ENCODE peak calls at places on chromosomes 11 and 22, in eight cellular contexts. H, E, X, C, B, W, I and D are unnamed samples. For H3K4me1, the result is how much of the 10 kb centered on the place peaks cover.

GRCh38 chr22:23063539-23064380 is 6.6 kb upstream of the GNAZ start:
- DNase-seq in H (no peak), B (peak), C (no peak), I (peak), X (no peak), W (peak), E (peak), D (no peak)

GRCh38 chr22:37930270-37930951 is 23.0 kb downstream of the C22orf23 start:
- DNase-seq in I (no peak), W (no peak), C (no peak), E (peak), X (peak), B (peak), H (no peak), D (no peak)

GRCh38 chr22:43185860-43186261 is 1.1 kb downstream of the TTLL12 start:
- DNase-seq in W (peak), H (no peak), C (peak), B (peak), X (peak), I (peak), E (peak), D (peak)

GRCh38 chr22:20511578-20512259 is 4.3 kb downstream of the MED15 start:
- DNase-seq in I (no peak), H (no peak), C (no peak), E (no peak), X (no peak), B (no peak), W (no peak), D (no peak)

GRCh38 chr11:120125509-120125908 is 12.4 kb downstream of the TRIM29 start:
- DNase-seq in I (no peak), W (no peak), C (no peak), E (no peak), X (no peak), B (no peak), H (no peak), D (no peak)

GRCh38 chr11:129726179-129726578 is 89.5 kb upstream of the TMEM45B start:
- DNase-seq in X (no peak), E (peak), I (no peak), C (no peak), H (no peak), B (no peak), W (no peak), D (no peak)

GRCh38 chr11:128927108-128927461 is 15.6 kb downstream of the TP53AIP1 start:
- DNase-seq in X (no peak), I (no peak), C (no peak), H (no peak), E (no peak), B (no peak), W (no peak), D (no peak)

GRCh38 chr11:34250732-34251639 is 106.8 kb downstream of the ABTB2 start:
- DNase-seq in X (peak), E (peak), I (peak), B (no peak), H (no peak), W (peak), C (peak), D (peak)

GRCh38 chr22:35552186-35552842 is 11.7 kb downstream of the RASD2 start:
- DNase-seq in X (peak), C (no peak), I (no peak), B (peak), H (no peak), E (peak), W (no peak), D (no peak)

GRCh38 chr22:39634530-39635399 is 64.2 kb downstream of the CACNA1I start:
- DNase-seq in I (no peak), C (no peak), B (no peak), X (peak), E (peak), H (no peak), W (no peak), D (no peak)

GRCh38 chr11:133821776-133822175 is 23.5 kb downstream of the SPATA19 start:
- DNase-seq in X (peak), W (peak), I (no peak), H (no peak), B (peak), E (peak), C (no peak), D (no peak)

GRCh38 chr22:30086496-30086895 is 6.2 kb downstream of the HORMAD2 start:
- DNase-seq in B (no peak), E (no peak), X (no peak), I (no peak), C (no peak), H (no peak), W (no peak), D (no peak)

GRCh38 chr11:95512682-95513081 is 276.9 kb downstream of the FAM76B start:
- DNase-seq in E (no peak), C (peak), I (peak), H (no peak), B (peak), W (peak), X (peak), D (peak)

GRCh38 chr11:1303973-1304372 is 5.5 kb downstream of the TOLLIP start:
- DNase-seq in X (peak), E (peak), H (peak), C (no peak), B (peak), W (no peak), I (peak), D (no peak)

GRCh38 chr11:4626207-4627105 is 10.8 kb upstream of the OR51D1 start:
- DNase-seq in B (peak), E (peak), X (peak), C (no peak), I (no peak), H (no peak), W (peak), D (no peak)

GRCh38 chr11:23311986-23312940 is 452.0 kb upstream of the CCDC179 start:
- DNase-seq in X (no peak), E (no peak), C (no peak), I (no peak), W (no peak), B (no peak), H (no peak), D (no peak)

GRCh38 chr11:1165256-1166041 is 7.7 kb downstream of the MUC5AC start:
- DNase-seq in B (no peak), X (no peak), I (peak), C (peak), W (no peak), E (peak), H (peak), D (no peak)

GRCh38 chr22:35633520-35633919 is 14.7 kb upstream of the APOL6 start:
- DNase-seq in B (no peak), I (peak), W (no peak), X (no peak), H (no peak), C (no peak), E (no peak), D (no peak)

GRCh38 chr22:33656808-33657628 is 263.3 kb downstream of the LARGE1 start:
- DNase-seq in I (no peak), W (no peak), B (no peak), X (peak), H (no peak), C (no peak), E (no peak), D (no peak)

GRCh38 chr11:133983660-133984316 is 27.0 kb upstream of the IGSF9B start:
- DNase-seq in W (no peak), E (no peak), X (no peak), B (no peak), C (no peak), I (no peak), H (peak), D (no peak)

GRCh38 chr22:46857142-46857825 is 94.8 kb downstream of the TBC1D22A start:
- DNase-seq in C (no peak), X (no peak), H (no peak), B (no peak), W (no peak), I (no peak), E (peak), D (no peak)

GRCh38 chr11:77421041-77421723 is 52.7 kb downstream of the PAK1 start:
- DNase-seq in E (no peak), B (no peak), H (no peak), I (no peak), X (no peak), W (no peak), C (no peak), D (no peak)
- H3K4me1 ChIP-seq in E (under half), B (under half), H (under half), I (under half), X (under half), W (under half), C (under half), D (under half)

GRCh38 chr11:77044886-77045285 is 10.7 kb downstream of the B3GNT6 start:
- DNase-seq in B (no peak), X (no peak), W (no peak), I (no peak), E (no peak), C (no peak), H (no peak), D (no peak)

GRCh38 chr11:77046060-77046501 is 11.9 kb downstream of the B3GNT6 start:
- DNase-seq in I (no peak), E (peak), W (no peak), C (no peak), X (peak), H (peak), B (peak), D (no peak)

GRCh38 chr11:77049081-77049480 is 14.9 kb downstream of the B3GNT6 start:
- DNase-seq in E (no peak), X (no peak), I (no peak), W (no peak), B (no peak), H (no peak), C (no peak), D (no peak)

GRCh38 chr11:77044356-77044755 is 10.2 kb downstream of the B3GNT6 start:
- DNase-seq in H (no peak), I (no peak), W (no peak), B (no peak), E (no peak), C (no peak), X (no peak), D (no peak)

GRCh38 chr11:77047007-77047927 is 13.1 kb downstream of the B3GNT6 start:
- DNase-seq in E (peak), I (peak), C (peak), X (peak), B (peak), W (peak), H (no peak), D (peak)
- TF ChIP-seq CTCF in E (peak), I (peak), C (peak), X (peak), B (peak), W (peak), H (peak), D (peak)

GRCh38 chr11:73159297-73159696 is 17.2 kb upstream of the FCHSD2 start:
- DNase-seq in I (peak), W (no peak), C (no peak), X (no peak), B (no peak), E (peak), H (no peak), D (no peak)
- H3K4me1 ChIP-seq in I (under half), W (under half), C (under half), X (under half), B (under half), E (under half), H (under half), D (under half)

GRCh38 chr11:59794417-59794816 is 16.2 kb downstream of the MRPL16 start:
- DNase-seq in C (no peak), W (no peak), B (no peak), X (no peak), H (no peak), E (no peak), I (no peak), D (no peak)

GRCh38 chr11:59787255-59787588 is 23.4 kb downstream of the MRPL16 start:
- DNase-seq in C (no peak), X (no peak), B (no peak), H (no peak), W (no peak), I (no peak), E (no peak), D (no peak)

GRCh38 chr11:59791639-59792038 is 18.9 kb downstream of the MRPL16 start:
- DNase-seq in E (no peak), B (no peak), H (no peak), C (no peak), I (no peak), X (no peak), W (no peak), D (no peak)

GRCh38 chr11:59787816-59788215 is 22.8 kb downstream of the MRPL16 start:
- DNase-seq in H (no peak), I (no peak), E (no peak), W (no peak), C (no peak), B (no peak), X (no peak), D (no peak)

GRCh38 chr11:59792507-59792906 is 18.1 kb downstream of the MRPL16 start:
- DNase-seq in X (no peak), I (no peak), E (no peak), C (no peak), H (no peak), W (no peak), B (no peak), D (no peak)
- TF ChIP-seq CTCF in X (no peak), I (no peak), E (no peak), C (no peak), H (no peak), W (no peak), B (no peak), D (no peak)

GRCh38 chr11:20033806-20034205 is 126.5 kb downstream of the DBX1 start:
- DNase-seq in I (no peak), C (no peak), X (no peak), B (no peak), H (no peak), E (no peak), W (no peak), D (no peak)

GRCh38 chr11:20035701-20036601 is 124.3 kb downstream of the DBX1 start:
- DNase-seq in W (no peak), E (no peak), I (no peak), C (no peak), X (peak), H (no peak), B (no peak), D (no peak)

GRCh38 chr11:20036625-20037335 is 123.5 kb downstream of the DBX1 start:
- DNase-seq in E (no peak), H (no peak), I (no peak), W (no peak), X (no peak), C (no peak), B (no peak), D (no peak)

GRCh38 chr11:20035375-20035700 is 124.9 kb downstream of the DBX1 start:
- DNase-seq in E (no peak), X (no peak), W (no peak), H (no peak), B (no peak), I (no peak), C (no peak), D (no peak)

GRCh38 chr11:20034941-20035340 is 125.3 kb downstream of the DBX1 start:
- DNase-seq in B (no peak), I (no peak), C (no peak), W (no peak), H (no peak), X (no peak), E (no peak), D (no peak)
- H3K4me1 ChIP-seq in B (under half), I (under half), C (under half), W (under half), H (under half), X (under half), E (under half), D (under half)

DNA sequence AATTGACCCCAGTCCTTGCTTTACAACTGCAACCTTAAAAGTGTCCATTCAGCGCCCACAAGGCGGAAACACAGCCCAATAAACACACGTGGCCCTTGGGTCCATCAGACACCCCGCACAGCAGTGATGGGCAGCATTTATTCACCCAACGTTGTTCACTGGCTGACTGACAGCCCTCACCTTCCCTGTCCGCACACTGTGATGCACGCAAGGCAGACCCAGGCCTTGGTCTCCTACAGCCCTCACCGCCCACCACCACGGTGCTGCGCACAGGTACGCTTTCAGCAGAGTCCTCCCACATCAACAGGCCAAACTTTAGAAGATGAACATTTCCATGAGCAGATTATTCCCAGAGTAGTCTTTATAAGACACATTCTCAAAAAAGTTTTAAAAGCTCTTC is 20.7 kb upstream of the PHLDA2 start:
- DNase-seq in C (no peak), B (no peak), W (no peak), X (no peak), I (no peak), H (no peak), E (peak), D (no peak)
- TF ChIP-seq CTCF in C (no peak), B (no peak), W (no peak), X (no peak), I (no peak), H (no peak), E (no peak), D (no peak)

GRCh38 chr11:58577441-58578135 is 1.3 kb upstream of the ZFP91 start:
- DNase-seq in W (peak), C (peak), I (no peak), X (peak), H (no peak), B (peak), E (no peak), D (peak)

GRCh38 chr11:58578635-58579191 is at the start of gene ZFP91:
- DNase-seq in H (peak), C (peak), E (peak), I (peak), X (peak), W (peak), B (peak), D (peak)

GRCh38 chr11:58576792-58577440 is 1.3 kb upstream of the LPXN start:
- DNase-seq in I (no peak), H (no peak), C (no peak), E (no peak), W (no peak), X (no peak), B (no peak), D (no peak)

GRCh38 chr11:58579192-58580129 is 598 bp downstream of the ZFP91 start:
- DNase-seq in W (peak), I (peak), E (peak), H (peak), C (peak), X (peak), B (peak), D (peak)

DNA sequence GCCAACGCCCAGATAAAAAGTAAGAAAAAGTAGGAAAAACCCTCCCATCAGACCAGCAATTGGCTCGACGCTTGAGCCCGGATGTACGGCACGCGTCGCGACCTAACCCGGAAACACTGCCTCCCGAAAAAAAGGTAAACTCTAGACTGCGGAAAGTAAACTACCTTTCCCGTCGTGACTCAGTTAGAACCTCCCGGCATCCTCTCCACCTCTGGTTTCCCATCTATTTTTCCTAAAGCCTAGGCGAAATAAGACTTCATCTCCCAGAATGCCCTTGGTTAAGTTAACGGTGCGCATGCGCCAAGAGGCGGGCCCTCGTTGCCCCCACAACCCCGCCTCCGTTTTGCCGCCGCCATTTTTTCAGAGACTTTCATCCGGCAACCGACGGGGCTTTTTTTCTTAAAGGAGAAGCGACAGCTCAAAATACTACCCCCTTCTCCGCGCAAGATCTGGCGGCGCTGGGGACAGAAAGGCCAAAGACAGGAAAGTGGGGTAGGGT is 678 bp upstream of the ZFP91 start:
- DNase-seq in I (peak), C (peak), H (peak), W (peak), E (peak), B (peak), X (peak), D (peak)
- H3K4me1 ChIP-seq in I (under half), C (half or more), H (half or more), W (under half), E (under half), B (under half), X (under half), D (under half)

GRCh38 chr11:127017482-127017881 is 16.9 kb upstream of the KIRREL3 start:
- DNase-seq in H (no peak), W (no peak), I (no peak), E (peak), X (no peak), B (no peak), C (no peak), D (no peak)
- TF ChIP-seq CTCF in H (no peak), W (no peak), I (no peak), E (peak), X (no peak), B (no peak), C (no peak), D (no peak)